ENCODE peak calls at places on chromosomes 2 and 18, in eight cellular contexts. S, L, N, G, X, A, M and U are unnamed samples.

GRCh38 chr18:55779711-55780590 is 192.0 kb upstream of the TCF4 start:
- DNase-seq in L (no peak), G (peak; percentile 55), X (peak; percentile 60), M (peak; percentile 50), N (no peak), S (peak; percentile 57), A (no peak), U (no peak)

GRCh38 chr2:36423172-36423571 is 67.6 kb downstream of the CRIM1 start:
- DNase-seq in G (no peak), X (no peak), L (no peak), N (no peak), A (no peak), S (no peak), M (no peak), U (no peak)

GRCh38 chr18:79400091-79400590 is 4.4 kb downstream of the NFATC1 start:
- DNase-seq in G (no peak), L (peak; percentile 72), X (no peak), A (peak; percentile 80), S (peak; percentile 57), M (peak; percentile 69), N (peak; percentile 20), U (no peak)

GRCh38 chr2:202172439-202173191 is 65.8 kb downstream of the SUMO1 start:
- DNase-seq in M (no peak), N (no peak), A (no peak), X (no peak), L (no peak), G (no peak), S (peak; percentile 24), U (no peak)

GRCh38 chr2:125004091-125004800 is 979.2 kb downstream of the CNTNAP5 start:
- DNase-seq in X (no peak), A (no peak), L (no peak), S (no peak), N (no peak), M (no peak), G (no peak), U (no peak)

GRCh38 chr2:101597347-101597944 is 100.1 kb upstream of the MAP4K4 start:
- DNase-seq in S (peak; percentile 67), N (no peak), X (no peak), L (no peak), G (no peak), M (peak; percentile 61), A (no peak), U (no peak)

GRCh38 chr2:200786423-200786822 is 25.3 kb upstream of the BZW1 start:
- DNase-seq in A (no peak), L (no peak), N (peak; percentile 89), X (no peak), M (no peak), G (no peak), S (peak; percentile 42), U (peak; percentile 35)

GRCh38 chr2:12718662-12719399 is 2.1 kb downstream of the TRIB2 start:
- DNase-seq in X (peak; percentile 40), M (no peak), G (no peak), N (peak; percentile 33), L (no peak), S (peak; percentile 38), A (peak; percentile 62), U (no peak)

GRCh38 chr2:65395621-65396347 is 36.6 kb downstream of the SPRED2 start:
- DNase-seq in N (no peak), L (no peak), M (no peak), X (no peak), S (no peak), G (no peak), A (no peak), U (no peak)

GRCh38 chr2:38997784-38998183 is 108.1 kb downstream of the ARHGEF33 start:
- DNase-seq in L (no peak), M (no peak), G (peak; percentile 60), S (peak; percentile 92), X (no peak), N (peak; percentile 91), A (no peak), U (peak; percentile 58)

GRCh38 chr18:39672171-39672570 is 2106.6 kb upstream of the CELF4 start:
- DNase-seq in S (peak; percentile 71), X (no peak), L (no peak), N (no peak), M (no peak), G (no peak), A (no peak), U (no peak)

GRCh38 chr2:138622606-138623005 is 121.0 kb downstream of the SPOPL start:
- DNase-seq in M (no peak), G (no peak), X (no peak), S (no peak), L (no peak), N (no peak), A (no peak), U (no peak)

GRCh38 chr2:204110250-204111183 is 174.0 kb downstream of the ICOS start:
- DNase-seq in A (peak; percentile 69), N (no peak), L (peak; percentile 38), S (peak; percentile 53), G (peak; percentile 57), M (no peak), X (no peak), U (no peak)

GRCh38 chr2:166932032-166932431 is 43.8 kb downstream of the XIRP2 start:
- DNase-seq in M (no peak), G (no peak), A (no peak), S (no peak), N (peak; percentile 67), X (no peak), L (no peak), U (peak; percentile 40)

GRCh38 chr2:51782874-51783765 is 751.2 kb upstream of the NRXN1 start:
- DNase-seq in X (no peak), L (no peak), G (no peak), M (peak; percentile 30), A (no peak), S (no peak), N (peak; percentile 74), U (peak; percentile 2)

GRCh38 chr2:42922790-42923631 is 130.6 kb upstream of the HAAO start:
- DNase-seq in X (no peak), N (no peak), G (no peak), L (no peak), M (no peak), A (no peak), S (peak; percentile 81), U (peak; percentile 90)

GRCh38 chr2:42924436-42924897 is 132.1 kb upstream of the HAAO start:
- DNase-seq in M (no peak), N (no peak), X (no peak), G (no peak), L (no peak), A (no peak), S (no peak), U (no peak)

GRCh38 chr2:42922293-42922692 is 129.9 kb upstream of the HAAO start:
- DNase-seq in A (no peak), M (no peak), S (no peak), G (no peak), L (no peak), X (no peak), N (no peak), U (no peak)

GRCh38 chr2:42925742-42926437 is 133.5 kb upstream of the HAAO start:
- DNase-seq in A (no peak), M (no peak), G (no peak), L (peak; percentile 85), X (no peak), S (no peak), N (no peak), U (no peak)

DNA sequence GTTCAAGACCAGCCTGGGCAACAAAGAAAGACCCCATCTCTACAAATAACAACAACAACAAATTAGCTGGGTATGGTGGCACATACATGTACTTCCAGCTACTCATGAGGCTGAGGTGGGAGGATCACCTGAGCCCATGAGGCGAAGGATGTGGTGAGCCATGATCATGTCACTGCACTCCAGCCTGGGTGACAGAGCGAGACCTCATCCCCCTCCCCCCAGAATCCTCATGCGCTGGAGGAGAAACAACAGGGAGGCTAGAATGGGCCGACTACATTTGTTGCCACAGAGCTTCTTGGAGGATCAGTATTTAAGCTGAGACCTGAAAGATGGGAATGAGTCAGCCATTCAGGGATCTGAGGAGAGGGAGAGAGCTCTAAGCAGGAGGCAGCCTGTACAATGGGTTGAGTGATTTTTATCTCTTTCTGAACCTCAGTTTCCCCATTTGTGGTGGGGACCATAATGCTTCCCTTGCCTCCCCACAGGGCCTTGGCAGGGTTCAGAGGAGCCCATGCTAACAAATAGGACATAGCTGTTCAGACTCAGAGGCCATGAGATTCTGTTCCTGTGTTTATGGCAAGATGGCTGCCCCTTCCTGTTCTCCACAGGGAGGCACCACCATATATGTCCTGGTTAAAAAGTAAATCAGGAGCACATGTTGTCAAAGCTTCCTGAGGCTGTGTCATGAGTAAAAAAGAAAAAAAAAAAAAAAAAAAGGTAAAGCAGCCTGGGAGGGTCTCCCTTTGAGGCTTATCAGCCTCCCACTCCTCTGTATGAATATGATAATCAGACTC is 131.4 kb upstream of the HAAO start:
- DNase-seq in A (no peak), L (no peak), S (peak; percentile 61), X (no peak), N (no peak), G (no peak), M (no peak), U (no peak)
- TF ChIP-seq CTCF in A (no peak), L (no peak), S (no peak), X (no peak), N (no peak), G (no peak), M (no peak), U (no peak)

DNA sequence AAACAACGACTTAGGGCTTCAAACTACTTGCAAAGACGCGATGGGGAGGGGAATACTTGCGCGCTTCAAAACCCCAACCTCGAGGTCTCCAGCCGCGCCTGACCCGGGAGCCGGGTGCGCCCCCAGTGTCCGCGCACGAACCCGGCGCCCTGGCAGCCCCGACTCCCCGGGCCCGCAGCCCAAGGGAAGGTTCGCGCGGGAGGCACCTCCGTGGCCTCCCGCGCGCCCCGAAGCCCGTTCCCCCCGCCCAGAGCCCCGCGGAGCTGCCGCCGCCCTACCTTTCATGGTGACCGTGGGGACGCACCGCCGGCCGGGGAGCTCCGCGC is 308 bp downstream of the COLEC12 start:
- DNase-seq in X (peak; percentile 39), N (no peak), L (no peak), G (no peak), M (no peak), A (no peak), S (peak; percentile 63), U (no peak)
- H3K27me3 ChIP-seq in X (peaks cover 28% of the 10 kb centered on the region), N (peaks cover 63% of the 10 kb centered on the region), L (no peaks in the 10 kb centered on the region), G (peaks cover 20% of the 10 kb centered on the region), M (peaks cover 25% of the 10 kb centered on the region), A (no peaks in the 10 kb centered on the region), S (no peaks in the 10 kb centered on the region), U (peaks cover 65% of the 10 kb centered on the region)

GRCh38 chr18:48006415-48007175 is 76.1 kb upstream of the SMAD2 start:
- DNase-seq in G (peak; percentile 46), S (no peak), A (no peak), M (no peak), L (no peak), X (no peak), N (no peak), U (no peak)
- H3K4me1 ChIP-seq in G (peaks cover 8% of the 10 kb centered on the region), S (no peaks in the 10 kb centered on the region), A (peaks cover 10% of the 10 kb centered on the region), M (peaks cover 28% of the 10 kb centered on the region), L (peaks cover 27% of the 10 kb centered on the region), X (no peaks in the 10 kb centered on the region), N (peaks cover 23% of the 10 kb centered on the region), U (no peaks in the 10 kb centered on the region)

DNA sequence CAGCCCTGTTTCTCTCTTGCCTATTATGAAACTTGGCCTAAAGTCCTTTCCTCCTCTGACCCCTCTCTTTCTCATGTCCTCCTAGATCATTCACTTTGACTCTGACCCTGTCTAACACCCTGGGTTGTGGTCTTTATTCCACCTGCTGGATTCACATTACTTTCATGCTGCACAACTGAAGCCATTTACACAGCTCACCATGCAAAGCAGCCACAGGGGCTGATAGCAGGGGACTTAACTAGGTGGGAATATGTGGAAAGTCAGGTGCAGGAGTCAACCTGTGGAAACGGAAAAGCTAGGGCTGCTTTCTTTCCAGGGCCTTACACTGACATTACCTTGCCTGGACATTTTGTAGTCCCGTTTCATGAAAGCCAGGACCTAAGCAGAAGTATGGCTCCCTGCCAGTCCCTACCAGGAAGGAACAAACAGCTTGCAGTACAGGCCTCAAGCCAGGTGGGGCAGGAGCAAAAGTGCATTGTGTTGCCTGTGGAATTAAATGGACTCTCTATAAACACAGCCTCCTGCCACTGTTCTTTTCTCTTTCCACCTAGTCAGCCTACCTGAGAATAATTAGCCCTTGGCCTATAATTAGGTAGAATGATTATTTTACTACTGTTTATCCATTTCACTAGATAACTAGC is 11.8 kb downstream of the MAPRE3 start:
- DNase-seq in M (peak; percentile 76), S (peak; percentile 83), X (peak; percentile 42), G (peak; percentile 94), A (no peak), N (peak; percentile 80), L (peak; percentile 92), U (peak; percentile 28)
- TF ChIP-seq CTCF in M (no peak), S (peak; percentile 40), X (peak; percentile 50), G (peak; percentile 59), A (peak; percentile 36), N (peak; percentile 42), L (peak; percentile 39), U (peak; percentile 42)